ENCODE peak calls at places on chromosomes 4 and X, in eight cellular contexts. C, A, E, S, K, T, I and G are unnamed samples.

GRCh38 chr4:2799971-2800690 is 7.2 kb downstream of the SH3BP2 start:
- DNase-seq in I (no peak), T (peak; percentile 19), C (no peak), E (peak; percentile 58), S (no peak), A (peak; percentile 42), K (no peak), G (no peak)

GRCh38 chrX:39850630-39851152 is 247.1 kb downstream of the BCOR start:
- DNase-seq in S (peak; percentile 29), A (no peak), I (no peak), C (no peak), T (peak; percentile 25), E (no peak), K (no peak), G (no peak)

GRCh38 chr4:7650606-7651400 is 216.1 kb upstream of the PSAPL1 start:
- DNase-seq in I (no peak), C (peak; percentile 44), S (no peak), A (peak; percentile 19), T (no peak), E (no peak), K (no peak), G (peak; percentile 85)

GRCh38 chrX:72340046-72340445 is 34.3 kb upstream of the CITED1 start:
- DNase-seq in S (no peak), I (no peak), K (no peak), A (no peak), C (no peak), E (no peak), T (no peak), G (no peak)

GRCh38 chr4:123600426-123600825 is 203.8 kb downstream of the SPRY1 start:
- DNase-seq in K (no peak), T (no peak), C (no peak), A (no peak), E (no peak), S (no peak), I (no peak), G (no peak)

GRCh38 chrX:83145910-83146309 is 362.2 kb upstream of the POU3F4 start:
- DNase-seq in S (no peak), K (no peak), I (no peak), C (no peak), T (no peak), A (no peak), E (no peak), G (no peak)

GRCh38 chr4:159227984-159228383 is 125.1 kb downstream of the RAPGEF2 start:
- DNase-seq in T (no peak), A (peak; percentile 41), S (no peak), I (peak; percentile 76), E (peak; percentile 74), K (peak; percentile 35), C (peak; percentile 70), G (peak; percentile 41)

GRCh38 chrX:118780915-118781314 is 42.7 kb upstream of the ZCCHC12 start:
- DNase-seq in T (no peak), C (no peak), I (no peak), K (no peak), S (no peak), A (no peak), E (no peak), G (no peak)

GRCh38 chr4:62804075-62804474 is 1603.9 kb downstream of the ADGRL3 start:
- DNase-seq in T (no peak), A (no peak), I (peak; percentile 3), E (no peak), K (no peak), C (no peak), S (no peak), G (no peak)

GRCh38 chrX:103464071-103464773 is 55.1 kb downstream of the RAB40A start:
- DNase-seq in A (no peak), K (peak; percentile 13), T (peak; percentile 18), C (peak; percentile 55), S (peak; percentile 38), E (no peak), I (peak; percentile 18), G (peak; percentile 57)

GRCh38 chr4:80911458-80911857 is 119.0 kb upstream of the BMP3 start:
- DNase-seq in A (no peak), T (no peak), I (no peak), C (no peak), S (no peak), K (no peak), E (no peak), G (no peak)

GRCh38 chr4:119628281-119629141 is at the start of gene PDE5A:
- DNase-seq in K (peak; percentile 66), S (peak; percentile 73), I (peak; percentile 91), C (peak; percentile 87), T (peak; percentile 73), E (peak; percentile 84), A (peak; percentile 85), G (peak; percentile 98)

GRCh38 chrX:154402622-154403127 is 4.5 kb downstream of the RPL10 start:
- DNase-seq in E (no peak), A (no peak), C (no peak), T (no peak), I (no peak), K (no peak), S (no peak), G (no peak)

GRCh38 chrX:15750611-15751159 is 12.6 kb downstream of the CA5B start:
- DNase-seq in C (no peak), A (no peak), K (no peak), T (no peak), S (no peak), I (no peak), E (no peak), G (no peak)

GRCh38 chrX:13377537-13377936 is 57.7 kb upstream of the ATXN3L start:
- DNase-seq in K (no peak), I (no peak), E (no peak), A (no peak), T (no peak), C (no peak), S (no peak), G (no peak)

GRCh38 chr4:107794001-107794400 is 30.7 kb upstream of the SGMS2 start:
- DNase-seq in S (no peak), I (no peak), K (no peak), C (no peak), A (no peak), T (no peak), E (no peak), G (no peak)

GRCh38 chrX:37470711-37471110 is 100.8 kb upstream of the LANCL3 start:
- DNase-seq in S (no peak), K (no peak), E (no peak), A (no peak), C (no peak), T (no peak), I (no peak), G (no peak)

GRCh38 chr4:62126064-62126732 is 926.1 kb downstream of the ADGRL3 start:
- DNase-seq in E (no peak), I (no peak), T (no peak), K (no peak), S (no peak), C (no peak), A (no peak), G (no peak)

GRCh38 chrX:123172874-123173273 is 11.2 kb upstream of the GRIA3 start:
- DNase-seq in S (no peak), E (no peak), A (no peak), C (no peak), T (no peak), K (no peak), I (no peak), G (no peak)

GRCh38 chr4:140233811-140234696 is 80.1 kb upstream of the MAML3 start:
- DNase-seq in I (no peak), K (no peak), C (no peak), A (no peak), T (no peak), S (no peak), E (no peak), G (no peak)

GRCh38 chr4:163165217-163166017 is 1.3 kb downstream of the NAF1 start:
- DNase-seq in E (no peak), I (no peak), T (no peak), S (no peak), K (no peak), C (no peak), A (no peak), G (no peak)

DNA sequence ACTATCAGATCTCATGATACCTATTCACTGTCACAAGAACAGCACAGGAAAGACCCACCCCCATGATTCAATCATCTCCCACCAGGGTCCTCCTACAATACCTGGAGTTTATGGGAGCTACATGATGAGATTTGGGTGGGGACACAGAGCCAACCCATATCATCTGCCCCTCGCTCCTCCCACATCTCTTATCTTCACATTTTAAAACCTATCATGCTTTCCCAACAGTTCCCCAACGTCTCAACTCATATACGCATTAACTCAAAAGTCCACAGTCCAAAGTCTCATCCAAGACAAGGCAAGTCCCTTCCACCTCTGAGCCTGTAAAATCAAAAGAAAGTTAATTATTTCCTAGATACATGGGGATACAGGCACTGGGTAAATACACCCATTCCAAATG is 1185.2 kb downstream of the PCDH7 start:
- DNase-seq in C (no peak), T (no peak), A (no peak), S (no peak), K (no peak), I (peak; percentile 35), E (no peak), G (no peak)
- H3K9me3 ChIP-seq in C (no peaks in the 10 kb centered on the region), T (no peaks in the 10 kb centered on the region), A (no peaks in the 10 kb centered on the region), S (peaks cover 5% of the 10 kb centered on the region), K (no peaks in the 10 kb centered on the region), I (peaks cover 24% of the 10 kb centered on the region), E (no peaks in the 10 kb centered on the region), G (peaks cover 8% of the 10 kb centered on the region)

GRCh38 chr4:706834-707598 is 1.4 kb downstream of the PCGF3 start:
- DNase-seq in S (no peak), E (no peak), T (no peak), A (no peak), K (no peak), C (no peak), I (no peak), G (no peak)
- H3K4me1 ChIP-seq in S (peaks cover 11% of the 10 kb centered on the region), E (peaks cover 29% of the 10 kb centered on the region), T (peaks cover 24% of the 10 kb centered on the region), A (no peaks in the 10 kb centered on the region), K (peaks cover 14% of the 10 kb centered on the region), C (peaks cover 20% of the 10 kb centered on the region), I (no peaks in the 10 kb centered on the region), G (no peaks in the 10 kb centered on the region)

GRCh38 chrX:43025806-43026205 is 247.8 kb upstream of the PPP1R2C start:
- DNase-seq in I (no peak), A (no peak), E (no peak), T (no peak), C (no peak), K (no peak), S (no peak), G (no peak)
- H3K9me3 ChIP-seq in I (no peaks in the 10 kb centered on the region), A (no peaks in the 10 kb centered on the region), E (peaks cover 9% of the 10 kb centered on the region), T (no peaks in the 10 kb centered on the region), C (no peaks in the 10 kb centered on the region), K (no peaks in the 10 kb centered on the region), S (no peaks in the 10 kb centered on the region), G (peaks cover 10% of the 10 kb centered on the region)

DNA sequence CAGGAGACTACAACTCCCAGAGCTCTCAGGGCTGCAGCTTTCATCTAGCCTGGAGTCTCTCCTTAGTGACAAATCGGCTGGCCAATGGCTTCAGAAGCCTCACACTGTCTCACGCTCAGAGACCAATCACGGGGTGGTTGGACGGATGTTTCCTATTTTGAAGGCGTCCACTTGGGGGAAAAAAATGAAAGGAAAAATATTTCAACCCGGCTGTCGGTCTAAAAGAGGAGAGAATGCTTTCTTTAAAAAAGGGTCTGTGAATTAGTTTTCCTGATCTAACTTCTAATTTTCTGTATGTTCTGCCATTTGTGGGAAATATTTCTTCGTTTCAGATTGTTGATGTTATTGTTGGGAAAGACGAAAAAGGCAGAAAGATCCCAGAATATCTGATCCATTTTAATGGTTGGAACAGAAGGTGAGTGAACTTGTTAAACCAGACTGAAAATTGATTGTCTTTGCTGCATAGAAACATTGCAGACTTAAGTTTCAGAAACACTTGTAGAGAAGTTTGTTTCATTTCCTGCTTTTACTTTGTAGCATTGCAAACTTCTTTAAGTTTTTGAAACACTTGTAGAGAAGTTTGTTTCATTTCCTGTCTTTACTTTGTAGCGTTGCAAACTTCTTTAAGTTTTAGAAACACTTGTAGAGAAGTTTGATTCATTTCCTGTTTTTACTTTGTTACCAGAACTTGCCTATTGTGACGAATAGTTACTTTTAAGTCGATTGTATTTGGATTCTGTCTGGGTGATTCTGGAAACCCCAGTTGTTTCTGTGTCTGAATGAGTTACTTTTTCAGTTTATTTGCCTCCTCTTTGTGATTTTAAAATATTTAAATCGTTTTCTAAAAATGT is 1.6 kb downstream of the MSL3 start:
- DNase-seq in I (peak; percentile 77), E (peak; percentile 50), T (peak; percentile 80), S (peak; percentile 72), C (peak; percentile 93), A (peak; percentile 75), K (peak; percentile 48), G (peak; percentile 81)
- H3K4me1 ChIP-seq in I (peaks cover 4% of the 10 kb centered on the region), E (peaks cover 20% of the 10 kb centered on the region), T (peaks cover 29% of the 10 kb centered on the region), S (peaks cover 15% of the 10 kb centered on the region), C (no peaks in the 10 kb centered on the region), A (no peaks in the 10 kb centered on the region), K (no peaks in the 10 kb centered on the region), G (no peaks in the 10 kb centered on the region)